ENCODE peak calls at places on chromosomes 3 and 15, in eight cellular contexts. V is naive thymus-derived CD8-positive, alpha-beta T cell; Y is stomach; X is EL; Q is mesenteric fat pad; L is skeletal muscle cell; Z is GM19239; K is NCI-H1436. C is an unnamed sample.

GRCh38 chr3:116339441-116340028 is 105.8 kb downstream of the LSAMP start:
- DNase-seq in V (no peak), K (no peak), Y (no peak), L (peak; percentile 42), Z (no peak), Q (no peak), X (no peak), C (no peak)

GRCh38 chr3:192183109-192183508 is 544.2 kb downstream of the FGF12 start:
- DNase-seq in Q (no peak), X (no peak), L (no peak), Y (no peak), Z (no peak), K (no peak), V (no peak), C (no peak)

GRCh38 chr15:91469627-91470567 is 369.8 kb downstream of the SV2B start:
- DNase-seq in Y (peak; percentile 29), L (no peak), Q (no peak), X (no peak), Z (no peak), V (peak; percentile 89), K (no peak), C (peak; percentile 76)

GRCh38 chr15:45205192-45205591 is 17.4 kb upstream of the SHF start:
- DNase-seq in Q (no peak), L (no peak), Z (no peak), Y (peak; percentile 79), K (peak; percentile 61), X (peak; percentile 69), V (peak; percentile 72), C (peak; percentile 37)

GRCh38 chr3:12288466-12289129 is at the start of gene PPARG:
- DNase-seq in Z (no peak), V (no peak), K (no peak), X (peak; percentile 20), Q (no peak), Y (peak; percentile 59), L (no peak), C (no peak)

GRCh38 chr15:40379853-40380252 is 2.7 kb upstream of the KNSTRN start:
- DNase-seq in X (peak; percentile 95), Y (peak; percentile 62), K (no peak), L (peak; percentile 94), V (no peak), Z (no peak), Q (no peak), C (no peak)

GRCh38 chr15:58528197-58528870 is 96.5 kb downstream of the LIPC start:
- DNase-seq in X (peak; percentile 33), V (no peak), K (no peak), L (no peak), Q (peak; percentile 73), Y (peak; percentile 62), Z (no peak), C (no peak)

GRCh38 chr3:134601539-134602439 is 49.0 kb downstream of the KY start:
- DNase-seq in Q (no peak), Z (no peak), V (no peak), X (peak; percentile 48), Y (no peak), K (peak; percentile 15), L (peak; percentile 16), C (no peak)

GRCh38 chr3:123652346-123652984 is 67.6 kb upstream of the HACD2 start:
- DNase-seq in X (peak; percentile 67), L (peak; percentile 30), Z (peak; percentile 62), V (no peak), K (peak; percentile 62), Y (peak; percentile 77), Q (no peak), C (no peak)

GRCh38 chr3:86978111-86978528 is 12.8 kb downstream of the VGLL3 start:
- DNase-seq in Q (no peak), Z (no peak), Y (no peak), V (no peak), X (peak; percentile 67), L (no peak), K (no peak), C (no peak)

GRCh38 chr3:162525791-162526190 is 1029.2 kb downstream of the OTOL1 start:
- DNase-seq in X (no peak), K (no peak), Q (no peak), Y (no peak), L (peak; percentile 56), Z (no peak), V (no peak), C (no peak)

GRCh38 chr15:20340331-20340811 is 201.2 kb downstream of the GOLGA6L6 start:
- DNase-seq in K (no peak), V (peak; percentile 79), X (no peak), Z (peak; percentile 64), L (no peak), Y (peak; percentile 51), Q (peak; percentile 100), C (peak; percentile 48)

GRCh38 chr3:59559721-59560514 is 510.1 kb upstream of the CFAP20DC start:
- DNase-seq in Y (no peak), X (peak; percentile 84), K (no peak), Z (no peak), L (peak; percentile 99), Q (no peak), V (no peak), C (peak; percentile 29)

GRCh38 chr3:107846282-107846852 is 244.5 kb downstream of the CD47 start:
- DNase-seq in L (peak; percentile 12), X (peak; percentile 76), Y (peak; percentile 82), Z (peak; percentile 9), V (no peak), K (no peak), Q (no peak), C (no peak)

GRCh38 chr3:194893121-194893979 is 207.7 kb downstream of the FAM43A start:
- DNase-seq in X (no peak), V (no peak), K (no peak), Q (peak; percentile 28), L (no peak), Z (no peak), Y (no peak), C (no peak)

GRCh38 chr3:99172736-99173657 is 271.5 kb upstream of the DCBLD2 start:
- DNase-seq in Q (peak; percentile 71), K (peak; percentile 49), Y (peak; percentile 44), L (peak; percentile 41), Z (no peak), V (peak; percentile 57), X (peak; percentile 77), C (peak; percentile 10)

GRCh38 chr15:50415752-50416404 is 8.3 kb upstream of the USP8 start:
- DNase-seq in Y (no peak), X (peak; percentile 6), K (no peak), Q (no peak), Z (no peak), V (no peak), L (no peak), C (no peak)